ENCODE peak calls at places on chromosomes 12 and 14, in ten cellular contexts. S is NCI-H345, V is BJ, Z is AG04450, M is Right ventricle myocardium inferior, B is astrocyte, C is putamen, Y is lower lobe of right lung, G is brain microvascular endothelial cell, L is SW 1271. X is an unnamed sample.
A peak's percentile ranks its signal among the peaks of the same experiment; 100 is the strongest.

GRCh38 chr12:11553871-11554533 is 95.5 kb upstream of the ETV6 start:
- DNase-seq in C (peak; percentile 30), M (no peak), Z (peak; percentile 13), Y (no peak), S (peak; percentile 71), L (no peak), G (peak; percentile 58), V (no peak), B (peak; percentile 41), X (no peak)

GRCh38 chr12:38527631-38528030 is 211.1 kb downstream of the ALG10B start:
- DNase-seq in M (no peak), V (no peak), Y (no peak), B (no peak), C (no peak), G (no peak), L (no peak), S (no peak), Z (no peak), X (no peak)

GRCh38 chr12:65534105-65534841 is 255.8 kb downstream of the MSRB3 start:
- DNase-seq in C (no peak), V (no peak), S (no peak), Z (no peak), L (no peak), M (no peak), G (no peak), Y (no peak), B (no peak), X (no peak)

GRCh38 chr12:91617830-91618229 is 435.2 kb upstream of the DCN start:
- DNase-seq in Z (no peak), B (no peak), V (no peak), S (no peak), Y (no peak), M (no peak), C (no peak), L (no peak), G (no peak), X (no peak)

GRCh38 chr14:70567791-70568190 is 32.7 kb downstream of the MED6 start:
- DNase-seq in S (peak; percentile 54), G (peak; percentile 35), Z (peak; percentile 1), B (peak; percentile 11), V (no peak), L (no peak), C (no peak), Y (no peak), M (no peak), X (peak; percentile 5)

GRCh38 chr12:108653922-108654321 is 20.2 kb upstream of the SELPLG start:
- DNase-seq in G (no peak), L (no peak), S (no peak), M (no peak), Z (no peak), C (no peak), V (no peak), B (no peak), Y (no peak), X (no peak)

GRCh38 chr14:87829543-87829942 is 163.4 kb downstream of the GALC start:
- DNase-seq in C (no peak), Y (no peak), L (no peak), Z (no peak), S (no peak), M (no peak), B (no peak), V (no peak), G (no peak), X (no peak)

GRCh38 chr14:25267186-25267585 is 217.2 kb upstream of the STXBP6 start:
- DNase-seq in S (no peak), C (no peak), L (no peak), B (no peak), M (no peak), V (no peak), Y (no peak), Z (no peak), G (no peak), X (no peak)

GRCh38 chr14:77053046-77053841 is 24.7 kb upstream of the IRF2BPL start:
- DNase-seq in Z (no peak), G (no peak), L (no peak), V (no peak), Y (peak; percentile 85), M (peak; percentile 90), B (peak; percentile 58), S (no peak), C (no peak), X (no peak)

GRCh38 chr14:72389200-72389599 is 457.0 kb downstream of the RGS6 start:
- DNase-seq in S (no peak), B (no peak), G (no peak), L (no peak), Y (no peak), M (no peak), V (no peak), C (no peak), Z (no peak), X (no peak)

GRCh38 chr14:98189077-98189476 is 1082.9 kb downstream of the BCL11B start:
- DNase-seq in M (no peak), B (no peak), V (no peak), S (peak; percentile 52), Y (no peak), C (no peak), L (no peak), Z (no peak), G (no peak), X (no peak)

GRCh38 chr14:67526676-67527459 is 6.2 kb upstream of the PLEKHH1 start:
- DNase-seq in L (peak; percentile 24), M (no peak), G (peak; percentile 39), V (no peak), C (peak; percentile 82), B (peak; percentile 16), Y (no peak), S (peak; percentile 65), Z (no peak), X (no peak)

X was measured in AG04449.